ENCODE peak calls at places on chromosomes 12 and 14, in seven cellular contexts. One of them, this sample, is unnamed.

GRCh38 chr14:58395815-58396626 is at the start of gene TOMM20L:
- DNase-seq in effector CD4-positive, alpha-beta T cell: peak
- DNase-seq in HFF-Myc: no peak
- DNase-seq in sciatic nerve: peak
- DNase-seq in right cardiac atrium: peak
- DNase-seq in NCI-H2107: peak
- DNase-seq in effector memory CD4-positive, alpha-beta T cell: peak
- DNase-seq in this sample: peak

GRCh38 chr14:104897286-104898194 is 27.1 kb upstream of the PLD4 start:
- DNase-seq in NCI-H2107: no peak
- DNase-seq in right cardiac atrium: peak
- DNase-seq in sciatic nerve: peak
- DNase-seq in effector memory CD4-positive, alpha-beta T cell: no peak
- DNase-seq in effector CD4-positive, alpha-beta T cell: no peak
- DNase-seq in HFF-Myc: no peak
- DNase-seq in this sample: no peak

GRCh38 chr12:116096874-116097273 is 180.6 kb downstream of the MED13L start:
- DNase-seq in HFF-Myc: no peak
- DNase-seq in sciatic nerve: no peak
- DNase-seq in right cardiac atrium: no peak
- DNase-seq in NCI-H2107: no peak
- DNase-seq in effector memory CD4-positive, alpha-beta T cell: no peak
- DNase-seq in effector CD4-positive, alpha-beta T cell: no peak
- DNase-seq in this sample: no peak

GRCh38 chr12:53974084-53975018 is at the start of gene HOTAIR:
- DNase-seq in right cardiac atrium: peak
- DNase-seq in NCI-H2107: no peak
- DNase-seq in effector memory CD4-positive, alpha-beta T cell: no peak
- DNase-seq in sciatic nerve: no peak
- DNase-seq in effector CD4-positive, alpha-beta T cell: no peak
- DNase-seq in HFF-Myc: no peak
- DNase-seq in this sample: no peak

GRCh38 chr14:94601961-94602391 is 10.2 kb upstream of the SERPINA3 start:
- DNase-seq in effector memory CD4-positive, alpha-beta T cell: no peak
- DNase-seq in sciatic nerve: peak
- DNase-seq in NCI-H2107: no peak
- DNase-seq in right cardiac atrium: peak
- DNase-seq in effector CD4-positive, alpha-beta T cell: no peak
- DNase-seq in HFF-Myc: peak
- DNase-seq in this sample: no peak

GRCh38 chr14:68685419-68686211 is 107.3 kb downstream of the ZFP36L1 start:
- DNase-seq in NCI-H2107: no peak
- DNase-seq in effector CD4-positive, alpha-beta T cell: peak
- DNase-seq in HFF-Myc: no peak
- DNase-seq in right cardiac atrium: no peak
- DNase-seq in sciatic nerve: no peak
- DNase-seq in effector memory CD4-positive, alpha-beta T cell: peak
- DNase-seq in this sample: no peak

GRCh38 chr14:104091927-104092771 is 6.6 kb downstream of the ASPG start:
- DNase-seq in effector CD4-positive, alpha-beta T cell: no peak
- DNase-seq in NCI-H2107: no peak
- DNase-seq in sciatic nerve: no peak
- DNase-seq in right cardiac atrium: peak
- DNase-seq in effector memory CD4-positive, alpha-beta T cell: no peak
- DNase-seq in HFF-Myc: no peak
- DNase-seq in this sample: no peak

GRCh38 chr14:25090716-25091454 is 40.9 kb upstream of the STXBP6 start:
- DNase-seq in HFF-Myc: peak
- DNase-seq in NCI-H2107: no peak
- DNase-seq in effector CD4-positive, alpha-beta T cell: no peak
- DNase-seq in right cardiac atrium: no peak
- DNase-seq in effector memory CD4-positive, alpha-beta T cell: no peak
- DNase-seq in sciatic nerve: no peak
- DNase-seq in this sample: no peak

GRCh38 chr14:73237219-73237785 is at the start of gene PAPLN:
- DNase-seq in HFF-Myc: no peak
- DNase-seq in effector memory CD4-positive, alpha-beta T cell: no peak
- DNase-seq in right cardiac atrium: peak
- DNase-seq in NCI-H2107: no peak
- DNase-seq in sciatic nerve: no peak
- DNase-seq in effector CD4-positive, alpha-beta T cell: no peak
- DNase-seq in this sample: no peak

GRCh38 chr12:93060071-93060665 is 131.1 kb upstream of the EEA1 start:
- DNase-seq in NCI-H2107: no peak
- DNase-seq in sciatic nerve: no peak
- DNase-seq in effector memory CD4-positive, alpha-beta T cell: no peak
- DNase-seq in HFF-Myc: no peak
- DNase-seq in right cardiac atrium: no peak
- DNase-seq in effector CD4-positive, alpha-beta T cell: no peak
- DNase-seq in this sample: no peak

GRCh38 chr14:77059276-77059934 is 30.9 kb upstream of the IRF2BPL start:
- DNase-seq in effector CD4-positive, alpha-beta T cell: no peak
- DNase-seq in right cardiac atrium: no peak
- DNase-seq in effector memory CD4-positive, alpha-beta T cell: no peak
- DNase-seq in NCI-H2107: no peak
- DNase-seq in HFF-Myc: peak
- DNase-seq in sciatic nerve: no peak
- DNase-seq in this sample: no peak

GRCh38 chr12:47821346-47821706 is 1.6 kb upstream of the HDAC7 start:
- DNase-seq in NCI-H2107: no peak
- DNase-seq in effector CD4-positive, alpha-beta T cell: no peak
- DNase-seq in effector memory CD4-positive, alpha-beta T cell: no peak
- DNase-seq in right cardiac atrium: peak
- DNase-seq in sciatic nerve: no peak
- DNase-seq in HFF-Myc: no peak
- DNase-seq in this sample: no peak

GRCh38 chr14:96202441-96203094 is 2.1 kb upstream of the BDKRB2 start:
- DNase-seq in sciatic nerve: no peak
- DNase-seq in NCI-H2107: no peak
- DNase-seq in HFF-Myc: no peak
- DNase-seq in right cardiac atrium: no peak
- DNase-seq in effector memory CD4-positive, alpha-beta T cell: no peak
- DNase-seq in effector CD4-positive, alpha-beta T cell: no peak
- DNase-seq in this sample: no peak

GRCh38 chr14:63867926-63868921 is 15.4 kb downstream of the SYNE2 start:
- DNase-seq in HFF-Myc: no peak
- DNase-seq in NCI-H2107: no peak
- DNase-seq in effector memory CD4-positive, alpha-beta T cell: no peak
- DNase-seq in sciatic nerve: no peak
- DNase-seq in effector CD4-positive, alpha-beta T cell: no peak
- DNase-seq in right cardiac atrium: no peak
- DNase-seq in this sample: no peak

GRCh38 chr14:100871234-100872186 is 32.0 kb downstream of the RTL1 start:
- DNase-seq in HFF-Myc: no peak
- DNase-seq in effector CD4-positive, alpha-beta T cell: no peak
- DNase-seq in right cardiac atrium: no peak
- DNase-seq in sciatic nerve: peak
- DNase-seq in NCI-H2107: no peak
- DNase-seq in effector memory CD4-positive, alpha-beta T cell: no peak
- DNase-seq in this sample: no peak

GRCh38 chr12:89453579-89453978 is 71.0 kb downstream of the GALNT4 start:
- DNase-seq in sciatic nerve: no peak
- DNase-seq in effector memory CD4-positive, alpha-beta T cell: no peak
- DNase-seq in HFF-Myc: no peak
- DNase-seq in effector CD4-positive, alpha-beta T cell: no peak
- DNase-seq in right cardiac atrium: no peak
- DNase-seq in NCI-H2107: no peak
- DNase-seq in this sample: no peak

GRCh38 chr12:50024804-50025186 is 499 bp downstream of the RACGAP1 start:
- DNase-seq in effector CD4-positive, alpha-beta T cell: no peak
- DNase-seq in sciatic nerve: no peak
- DNase-seq in right cardiac atrium: no peak
- DNase-seq in HFF-Myc: no peak
- DNase-seq in NCI-H2107: no peak
- DNase-seq in effector memory CD4-positive, alpha-beta T cell: no peak
- DNase-seq in this sample: no peak

GRCh38 chr14:63282997-63283396 is 35.7 kb downstream of the GPHB5 start:
- DNase-seq in effector CD4-positive, alpha-beta T cell: no peak
- DNase-seq in effector memory CD4-positive, alpha-beta T cell: no peak
- DNase-seq in right cardiac atrium: no peak
- DNase-seq in sciatic nerve: no peak
- DNase-seq in HFF-Myc: no peak
- DNase-seq in NCI-H2107: no peak
- DNase-seq in this sample: no peak

GRCh38 chr12:4015225-4016076 is 142.3 kb upstream of the PARP11 start:
- DNase-seq in effector memory CD4-positive, alpha-beta T cell: no peak
- DNase-seq in sciatic nerve: no peak
- DNase-seq in HFF-Myc: no peak
- DNase-seq in NCI-H2107: no peak
- DNase-seq in effector CD4-positive, alpha-beta T cell: no peak
- DNase-seq in right cardiac atrium: no peak
- DNase-seq in this sample: no peak

GRCh38 chr14:60487211-60487610 is 1.3 kb upstream of the C14orf39 start:
- DNase-seq in right cardiac atrium: no peak
- DNase-seq in sciatic nerve: no peak
- DNase-seq in effector CD4-positive, alpha-beta T cell: no peak
- DNase-seq in effector memory CD4-positive, alpha-beta T cell: no peak
- DNase-seq in HFF-Myc: no peak
- DNase-seq in NCI-H2107: no peak
- DNase-seq in this sample: no peak

GRCh38 chr14:68787235-68787727 is 5.6 kb downstream of the ZFP36L1 start:
- DNase-seq in HFF-Myc: no peak
- DNase-seq in NCI-H2107: no peak
- DNase-seq in effector CD4-positive, alpha-beta T cell: no peak
- DNase-seq in right cardiac atrium: peak
- DNase-seq in effector memory CD4-positive, alpha-beta T cell: no peak
- DNase-seq in sciatic nerve: no peak
- DNase-seq in this sample: no peak

GRCh38 chr12:79512068-79512467 is 178.7 kb downstream of the PAWR start:
- DNase-seq in sciatic nerve: no peak
- DNase-seq in HFF-Myc: no peak
- DNase-seq in NCI-H2107: no peak
- DNase-seq in effector CD4-positive, alpha-beta T cell: no peak
- DNase-seq in effector memory CD4-positive, alpha-beta T cell: no peak
- DNase-seq in right cardiac atrium: no peak
- DNase-seq in this sample: no peak

GRCh38 chr14:73783107-73783727 is 68.4 kb upstream of the PTGR2 start:
- DNase-seq in effector memory CD4-positive, alpha-beta T cell: no peak
- DNase-seq in right cardiac atrium: no peak
- DNase-seq in HFF-Myc: no peak
- DNase-seq in NCI-H2107: no peak
- DNase-seq in effector CD4-positive, alpha-beta T cell: no peak
- DNase-seq in sciatic nerve: no peak
- DNase-seq in this sample: no peak

GRCh38 chr14:88233915-88234314 is 89.2 kb downstream of the KCNK10 start:
- DNase-seq in right cardiac atrium: no peak
- DNase-seq in sciatic nerve: no peak
- DNase-seq in NCI-H2107: no peak
- DNase-seq in HFF-Myc: peak
- DNase-seq in effector CD4-positive, alpha-beta T cell: no peak
- DNase-seq in effector memory CD4-positive, alpha-beta T cell: no peak
- DNase-seq in this sample: no peak

GRCh38 chr14:74618078-74618952 is 6.3 kb upstream of the LTBP2 start:
- DNase-seq in NCI-H2107: no peak
- DNase-seq in effector memory CD4-positive, alpha-beta T cell: peak
- DNase-seq in HFF-Myc: peak
- DNase-seq in right cardiac atrium: no peak
- DNase-seq in effector CD4-positive, alpha-beta T cell: peak
- DNase-seq in sciatic nerve: no peak
- DNase-seq in this sample: no peak

This sample was measured in mesothelial cell of epicardium.